ENCODE peak calls at places on chromosomes 7 and 10, in five cellular contexts. W, S, R, Y and A are unnamed samples.

GRCh38 chr10:3033925-3034324 is 33.4 kb upstream of the PFKP start:
- DNase-seq in W (no peak), S (no peak), R (no peak), Y (no peak), A (no peak)

GRCh38 chr7:34039033-34039432 is 133.7 kb downstream of the BMPER start:
- DNase-seq in W (no peak), S (no peak), R (no peak), Y (no peak), A (no peak)

GRCh38 chr10:3427846-3428442 is 255.4 kb upstream of the PITRM1 start:
- DNase-seq in W (no peak), S (no peak), R (no peak), Y (no peak), A (no peak)

GRCh38 chr10:36880898-36881297 is 244.5 kb upstream of the ANKRD30A start:
- DNase-seq in W (no peak), S (no peak), R (peak; percentile 60), Y (no peak), A (no peak)

GRCh38 chr7:100049441-100050291 is at the start of gene ZSCAN21:
- DNase-seq in W (peak; percentile 85), S (peak; percentile 84), R (peak; percentile 96), Y (peak; percentile 87), A (peak; percentile 89)

GRCh38 chr10:84415539-84416244 is 87.3 kb downstream of the CCSER2 start:
- DNase-seq in W (peak; percentile 45), S (no peak), R (no peak), Y (peak; percentile 33), A (no peak)

GRCh38 chr10:11448190-11448544 is 163.3 kb downstream of the USP6NL start:
- DNase-seq in W (no peak), S (no peak), R (no peak), Y (no peak), A (no peak)

GRCh38 chr10:110163841-110164240 is 43.6 kb upstream of the MXI1 start:
- DNase-seq in W (no peak), S (no peak), R (no peak), Y (no peak), A (no peak)

GRCh38 chr7:116526897-116527296 is 2.1 kb downstream of the CAV1 start:
- DNase-seq in W (no peak), S (no peak), R (no peak), Y (no peak), A (no peak)

GRCh38 chr7:7486362-7486761 is 49.3 kb downstream of the COL28A1 start:
- DNase-seq in W (no peak), S (no peak), R (no peak), Y (no peak), A (no peak)

GRCh38 chr7:44883961-44884360 is 1.4 kb downstream of the PURB start:
- DNase-seq in W (no peak), S (no peak), R (no peak), Y (no peak), A (no peak)

DNA sequence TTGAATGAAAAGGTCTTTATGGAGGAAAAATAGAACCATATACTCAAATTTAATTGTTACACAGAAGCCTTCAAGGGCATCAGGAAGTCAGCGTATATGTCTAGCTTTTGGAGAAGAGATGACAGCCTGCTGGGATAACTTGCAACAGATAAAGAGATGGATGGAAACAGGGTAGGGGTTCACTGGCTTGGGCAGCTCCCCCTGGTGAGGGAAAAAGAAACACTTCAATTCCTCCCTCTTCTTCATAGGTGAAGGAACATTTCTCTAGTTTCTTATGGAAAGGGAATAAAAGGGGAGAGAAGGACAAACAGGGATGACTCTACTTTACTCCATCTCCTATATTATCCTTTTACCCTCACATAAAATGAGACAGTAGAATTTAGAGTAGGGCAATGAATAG is 635.7 kb downstream of the PHTF2 start:
- DNase-seq in W (no peak), S (no peak), R (peak; percentile 62), Y (no peak), A (no peak)
- TF ChIP-seq CTCF in W (no peak), S (no peak), R (peak; percentile 64), Y (no peak), A (no peak)

GRCh38 chr10:93461807-93462178 is 20.3 kb downstream of the MYOF start:
- DNase-seq in W (peak; percentile 48), S (no peak), R (no peak), Y (no peak), A (no peak)
- TF ChIP-seq CTCF in W (no peak), S (no peak), R (no peak), Y (no peak), A (no peak)

DNA sequence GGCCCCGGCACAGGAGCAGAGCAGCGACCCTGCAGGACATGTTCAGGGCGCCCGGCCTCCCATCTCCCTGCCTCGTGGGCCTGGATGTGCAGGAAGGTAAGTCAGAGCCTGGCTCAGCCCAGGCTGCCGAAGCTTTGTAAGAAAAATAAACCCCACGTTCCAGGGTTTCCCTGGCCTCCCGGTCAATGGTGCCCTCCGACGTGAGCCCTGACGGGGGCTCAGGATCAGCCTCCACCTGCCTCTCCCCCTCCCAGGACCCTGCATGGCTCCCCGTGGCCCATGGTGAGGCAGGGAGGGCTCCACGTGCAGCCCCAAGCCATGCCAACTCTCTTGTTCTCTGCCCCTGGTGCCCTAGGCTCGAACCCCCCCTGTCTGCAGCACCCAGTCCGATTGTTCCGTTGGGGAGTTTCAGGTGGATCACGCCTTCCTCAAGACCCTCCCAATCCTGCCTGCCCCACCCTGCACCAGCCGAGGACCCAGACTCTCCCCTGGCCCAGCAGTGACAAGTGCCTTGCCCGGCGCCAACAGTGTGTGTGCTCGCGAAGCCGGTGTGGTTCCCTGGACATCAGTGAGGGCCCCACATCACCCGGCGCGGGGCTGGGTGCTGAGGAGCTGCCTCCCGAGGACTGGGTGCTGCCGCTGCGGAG is 73.2 kb downstream of the PDGFA start:
- DNase-seq in W (no peak), S (no peak), R (no peak), Y (no peak), A (no peak)
- TF ChIP-seq CTCF in W (no peak), S (no peak), R (no peak), Y (no peak), A (no peak)

GRCh38 chr7:151348970-151349369 is 7.4 kb downstream of the NUB1 start:
- DNase-seq in W (no peak), S (no peak), R (no peak), Y (no peak), A (no peak)

GRCh38 chr7:151349507-151349853 is 7.9 kb downstream of the NUB1 start:
- DNase-seq in W (no peak), S (no peak), R (no peak), Y (peak; percentile 37), A (no peak)

GRCh38 chr7:151351967-151352366 is 10.4 kb downstream of the NUB1 start:
- DNase-seq in W (no peak), S (no peak), R (no peak), Y (no peak), A (no peak)

GRCh38 chr7:151352512-151352911 is 10.9 kb downstream of the NUB1 start:
- DNase-seq in W (no peak), S (no peak), R (no peak), Y (no peak), A (no peak)

GRCh38 chr7:151351027-151351426 is 9.4 kb downstream of the NUB1 start:
- DNase-seq in W (no peak), S (no peak), R (peak; percentile 64), Y (peak; percentile 26), A (no peak)
- TF ChIP-seq CTCF in W (no peak), S (no peak), R (peak; percentile 70), Y (no peak), A (no peak)

DNA sequence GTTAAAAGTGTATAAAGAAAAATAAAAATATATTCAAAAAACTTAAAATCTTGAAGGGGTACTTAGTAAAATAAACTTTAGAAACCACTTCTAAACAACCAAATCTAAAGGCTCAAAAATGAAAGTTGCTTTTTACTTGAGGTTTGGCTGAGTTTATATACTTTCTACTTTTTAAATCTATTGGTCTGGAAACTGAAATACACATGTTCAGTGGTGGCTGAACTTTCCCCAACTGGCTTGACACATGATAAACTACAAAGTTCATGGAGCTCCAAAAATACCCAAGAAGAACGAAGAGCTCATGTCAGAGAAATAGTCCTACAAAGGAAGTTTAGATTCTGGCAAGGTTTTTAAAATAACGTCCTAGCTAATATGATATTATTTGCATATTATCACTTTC is 28.5 kb downstream of the SEMA3C start:
- DNase-seq in W (no peak), S (no peak), R (no peak), Y (no peak), A (no peak)
- TF ChIP-seq CTCF in W (no peak), S (no peak), R (no peak), Y (no peak), A (no peak)

DNA sequence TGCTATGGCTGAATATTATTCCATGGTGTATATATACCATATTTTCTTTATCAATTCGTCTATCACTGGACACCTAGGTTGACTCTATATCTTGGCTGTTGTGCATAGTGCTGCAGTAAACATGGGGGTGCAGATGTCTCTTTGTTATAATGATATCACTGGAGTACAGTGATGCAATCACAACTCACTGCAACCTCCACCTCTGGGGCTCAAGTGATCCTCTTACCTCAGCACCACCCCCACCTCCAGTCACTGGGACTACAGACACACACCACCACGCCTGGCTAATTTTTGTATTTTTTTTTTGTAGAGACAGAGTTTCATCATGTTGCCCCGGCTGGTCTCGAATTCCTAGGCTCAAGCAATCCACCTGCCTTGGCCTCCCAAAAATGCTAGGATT is 15.6 kb downstream of the KLHL7 start:
- DNase-seq in W (no peak), S (no peak), R (no peak), Y (no peak), A (no peak)
- TF ChIP-seq CTCF in W (no peak), S (no peak), R (no peak), Y (no peak), A (no peak)

GRCh38 chr7:17646181-17646956 is 293.9 kb downstream of the SNX13 start:
- DNase-seq in W (no peak), S (no peak), R (peak; percentile 38), Y (no peak), A (no peak)
- TF ChIP-seq CTCF in W (no peak), S (peak; percentile 70), R (peak; percentile 35), Y (peak; percentile 19), A (peak; percentile 10)

GRCh38 chr7:71216211-71216610 is 84.3 kb downstream of the GALNT17 start:
- DNase-seq in W (no peak), S (no peak), R (no peak), Y (no peak), A (no peak)

GRCh38 chr7:71221549-71221948 is 89.6 kb downstream of the GALNT17 start:
- DNase-seq in W (no peak), S (no peak), R (no peak), Y (no peak), A (no peak)

GRCh38 chr7:71221049-71221448 is 89.1 kb downstream of the GALNT17 start:
- DNase-seq in W (no peak), S (no peak), R (no peak), Y (no peak), A (no peak)

GRCh38 chr7:71220210-71220695 is 88.3 kb downstream of the GALNT17 start:
- DNase-seq in W (no peak), S (no peak), R (no peak), Y (no peak), A (no peak)
- TF ChIP-seq CTCF in W (no peak), S (no peak), R (peak; percentile 30), Y (no peak), A (no peak)

GRCh38 chr7:35971133-35971995 is 170.5 kb downstream of the SEPTIN7 start:
- DNase-seq in W (no peak), S (no peak), R (no peak), Y (no peak), A (no peak)
- TF ChIP-seq CTCF in W (peak; percentile 28), S (no peak), R (no peak), Y (no peak), A (peak; percentile 33)